ENCODE peak calls at places on chromosomes 1 and 21, in ten cellular contexts. Y is BJ, E is cardiac muscle cell, M is glutamatergic neuron, P is ovary, O is H9, Z is nephron progenitor cell, N is fibroblast of pulmonary artery, J is sigmoid colon, A is IMR-90. W is an unnamed sample.

GRCh38 chr1:31792116-31792515 is 23.7 kb downstream of the SPOCD1 start:
- DNase-seq in Y (no peak), E (no peak), M (peak), P (no peak), O (peak), Z (no peak), N (no peak), J (peak), A (no peak), W (no peak)

GRCh38 chr1:19210772-19211549 is 895 bp upstream of the UBR4 start:
- DNase-seq in Y (no peak), E (peak), M (no peak), P (no peak), O (no peak), Z (no peak), N (peak), J (no peak), A (peak), W (no peak)

GRCh38 chr1:100924212-100924611 is 28.3 kb downstream of the SLC30A7 start:
- DNase-seq in Y (no peak), E (no peak), M (no peak), P (no peak), O (no peak), Z (no peak), N (peak), J (no peak), A (peak), W (no peak)

GRCh38 chr1:96487404-96487803 is 234.2 kb upstream of the PTBP2 start:
- DNase-seq in Y (no peak), E (no peak), M (no peak), P (no peak), O (no peak), Z (no peak), N (peak), J (no peak), A (peak), W (no peak)

GRCh38 chr1:182120411-182121258 is 59.1 kb upstream of the ZNF648 start:
- DNase-seq in Y (no peak), E (no peak), M (no peak), P (peak), O (no peak), Z (no peak), N (peak), J (no peak), A (no peak), W (no peak)

GRCh38 chr1:169838942-169839341 is 44.2 kb upstream of the METTL18 start:
- DNase-seq in Y (no peak), E (no peak), M (no peak), P (no peak), O (no peak), Z (no peak), N (no peak), J (no peak), A (no peak), W (no peak)

GRCh38 chr1:241560511-241561187 is 28.5 kb downstream of the KMO start:
- DNase-seq in Y (no peak), E (no peak), M (no peak), P (no peak), O (no peak), Z (no peak), N (no peak), J (no peak), A (no peak), W (no peak)

GRCh38 chr21:46325073-46325912 is 1.3 kb downstream of the PCNT start:
- DNase-seq in Y (no peak), E (peak), M (peak), P (peak), O (peak), Z (peak), N (peak), J (peak), A (peak), W (peak)

GRCh38 chr1:215005656-215006335 is 76.7 kb upstream of the KCNK2 start:
- DNase-seq in Y (no peak), E (no peak), M (no peak), P (no peak), O (no peak), Z (no peak), N (no peak), J (no peak), A (no peak), W (no peak)

GRCh38 chr1:111422546-111423391 is 4.8 kb downstream of the OVGP1 start:
- DNase-seq in Y (no peak), E (no peak), M (no peak), P (no peak), O (no peak), Z (no peak), N (no peak), J (no peak), A (peak), W (no peak)

GRCh38 chr1:170231669-170232068 is 85.9 kb downstream of the NTMT2 start:
- DNase-seq in Y (no peak), E (no peak), M (no peak), P (no peak), O (no peak), Z (no peak), N (no peak), J (no peak), A (no peak), W (no peak)

GRCh38 chr1:110674337-110675059 is at the start of gene KCNA3:
- DNase-seq in Y (no peak), E (peak), M (peak), P (peak), O (peak), Z (peak), N (no peak), J (no peak), A (no peak), W (peak)

GRCh38 chr1:217088521-217089221 is 365.4 kb upstream of the ESRRG start:
- DNase-seq in Y (no peak), E (peak), M (no peak), P (no peak), O (peak), Z (no peak), N (peak), J (no peak), A (peak), W (no peak)

GRCh38 chr1:96313216-96313615 is 408.4 kb upstream of the PTBP2 start:
- DNase-seq in Y (no peak), E (no peak), M (no peak), P (no peak), O (no peak), Z (no peak), N (peak), J (no peak), A (peak), W (no peak)

GRCh38 chr1:117826551-117827078 is 102.8 kb downstream of the GDAP2 start:
- DNase-seq in Y (peak), E (no peak), M (no peak), P (no peak), O (no peak), Z (no peak), N (peak), J (peak), A (peak), W (no peak)

GRCh38 chr1:109167114-109167513 is 46.6 kb upstream of the SARS1 start:
- DNase-seq in Y (no peak), E (no peak), M (no peak), P (no peak), O (no peak), Z (no peak), N (peak), J (no peak), A (no peak), W (no peak)

GRCh38 chr1:58251415-58252073 is 295.0 kb downstream of the OMA1 start:
- DNase-seq in Y (no peak), E (no peak), M (peak), P (no peak), O (peak), Z (peak), N (peak), J (no peak), A (no peak), W (peak)
- TF ChIP-seq CTCF in Y (peak), E (peak), M (peak), P (no peak), O (peak), Z (peak), N (peak), J (no peak), A (peak), W (peak)

GRCh38 chr1:9402717-9403116 is 110.0 kb downstream of the SPSB1 start:
- DNase-seq in Y (no peak), E (no peak), M (no peak), P (no peak), O (no peak), Z (no peak), N (no peak), J (no peak), A (no peak), W (no peak)

GRCh38 chr1:9399510-9400424 is 107.1 kb downstream of the SPSB1 start:
- DNase-seq in Y (no peak), E (no peak), M (peak), P (no peak), O (no peak), Z (peak), N (peak), J (peak), A (peak), W (no peak)

GRCh38 chr1:9402256-9402616 is 109.5 kb downstream of the SPSB1 start:
- DNase-seq in Y (no peak), E (no peak), M (no peak), P (no peak), O (no peak), Z (no peak), N (no peak), J (no peak), A (no peak), W (no peak)

GRCh38 chr1:9401080-9401453 is 108.4 kb downstream of the SPSB1 start:
- DNase-seq in Y (no peak), E (no peak), M (no peak), P (no peak), O (no peak), Z (no peak), N (no peak), J (no peak), A (no peak), W (no peak)

DNA sequence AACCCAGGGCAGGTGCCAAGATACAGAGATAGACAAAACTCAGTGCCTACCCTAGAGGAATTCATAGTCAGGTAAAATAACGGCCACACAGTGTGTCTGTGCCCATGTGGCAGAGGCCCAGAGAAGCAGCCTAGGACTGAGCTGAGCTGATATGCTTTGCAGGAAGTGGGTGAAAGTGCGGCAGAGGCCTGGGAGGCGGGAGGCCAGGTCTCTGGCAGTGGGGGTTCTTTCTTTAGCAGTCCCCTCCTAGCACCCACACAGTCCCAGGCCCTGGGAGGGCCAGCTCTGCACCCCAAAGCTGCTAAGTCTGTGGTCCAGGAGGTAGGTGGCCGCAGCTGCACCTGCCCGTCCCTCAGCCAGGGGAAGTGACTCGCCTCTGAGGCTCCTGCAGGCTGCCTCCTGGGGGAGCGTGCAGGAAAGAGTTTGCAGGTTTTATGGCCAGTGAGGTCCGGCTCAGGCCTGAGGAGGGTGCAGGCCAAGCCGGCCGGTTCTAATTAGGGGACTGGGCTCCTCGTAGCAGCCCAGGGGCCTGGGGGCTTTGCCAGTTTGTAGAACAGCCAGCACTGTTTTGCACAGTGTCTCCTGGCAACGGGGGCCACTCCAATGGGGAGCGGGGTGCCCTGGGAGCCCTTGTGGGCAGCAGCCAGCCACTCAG is 107.9 kb downstream of the SPSB1 start:
- DNase-seq in Y (no peak), E (no peak), M (no peak), P (no peak), O (no peak), Z (no peak), N (no peak), J (no peak), A (peak), W (no peak)
- TF ChIP-seq CTCF in Y (no peak), E (peak), M (no peak), P (no peak), O (no peak), Z (no peak), N (no peak), J (no peak), A (no peak), W (no peak)

DNA sequence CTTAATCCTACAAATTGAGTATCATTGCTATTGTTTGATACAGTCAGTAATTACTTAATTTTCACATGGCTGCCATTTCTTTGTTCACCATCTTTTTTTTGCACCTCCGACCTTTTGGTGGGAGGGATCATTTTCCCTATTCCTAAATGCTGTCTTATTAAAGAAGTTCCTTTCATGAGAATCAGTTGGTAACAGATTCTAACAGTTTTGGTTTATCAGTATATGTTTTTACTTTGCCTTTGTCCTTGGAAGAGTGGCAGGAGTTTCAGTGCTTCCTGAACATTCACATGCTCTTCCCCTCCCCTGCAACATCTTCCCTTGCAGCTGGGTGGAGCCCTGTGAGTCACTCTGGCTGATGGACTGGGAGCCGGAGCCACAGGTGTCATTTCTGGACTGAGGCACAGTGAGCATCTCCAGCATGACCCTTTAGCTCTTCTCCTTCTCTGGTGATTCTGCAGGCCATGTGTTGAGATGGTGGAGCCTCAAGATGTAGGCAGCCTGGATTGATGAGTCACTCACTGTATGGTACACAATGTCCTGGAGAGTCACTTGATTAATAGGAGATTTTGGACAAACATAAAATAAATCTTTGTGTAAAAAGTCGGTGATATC is 217.7 kb downstream of the URB2 start:
- DNase-seq in Y (no peak), E (no peak), M (peak), P (no peak), O (no peak), Z (no peak), N (peak), J (peak), A (no peak), W (no peak)
- TF ChIP-seq CTCF in Y (peak), E (peak), M (no peak), P (no peak), O (no peak), Z (no peak), N (peak), J (peak), A (no peak), W (no peak)

GRCh38 chr1:190320952-190321351 is 156.7 kb downstream of the BRINP3 start:
- DNase-seq in Y (no peak), E (peak), M (no peak), P (no peak), O (no peak), Z (no peak), N (peak), J (no peak), A (peak), W (peak)
- TF ChIP-seq CTCF in Y (no peak), E (peak), M (no peak), P (no peak), O (peak), Z (peak), N (peak), J (no peak), A (peak), W (no peak)

W was measured in endothelial cell.